ENCODE peak calls at places on chromosome 10, in nine cellular contexts. G is GM06990, W is psoas muscle, H is GM23338, Y is AG10803, S is right atrium auricular region, N is Panc1, O is dorsolateral prefrontal cortex, P is cardiac muscle cell. T is an unnamed sample.

GRCh38 chr10:35004651-35005050 is 85.5 kb downstream of the CUL2 start:
- DNase-seq in G (no peak), W (no peak), H (no peak), Y (peak), S (no peak), N (no peak), O (no peak), P (no peak), T (no peak)

GRCh38 chr10:70528726-70529362 is 50.3 kb downstream of the PALD1 start:
- DNase-seq in G (no peak), W (no peak), H (peak), Y (peak), S (no peak), N (no peak), O (no peak), P (peak), T (no peak)

GRCh38 chr10:6929157-6929830 is 349.2 kb upstream of the PRKCQ start:
- DNase-seq in G (no peak), W (no peak), H (no peak), Y (no peak), S (no peak), N (no peak), O (no peak), P (peak), T (no peak)

GRCh38 chr10:2137549-2138174 is 400.3 kb upstream of the ADARB2 start:
- DNase-seq in G (no peak), W (no peak), H (peak), Y (no peak), S (no peak), N (no peak), O (no peak), P (peak), T (no peak)

GRCh38 chr10:48677625-48678024 is 7.0 kb upstream of the WDFY4 start:
- DNase-seq in G (no peak), W (no peak), H (no peak), Y (no peak), S (no peak), N (no peak), O (no peak), P (no peak), T (no peak)

GRCh38 chr10:13707156-13707881 is 120.6 kb downstream of the PRPF18 start:
- DNase-seq in G (peak), W (peak), H (peak), Y (peak), S (peak), N (no peak), O (peak), P (peak), T (peak)

GRCh38 chr10:97519342-97519741 is 20.6 kb downstream of the UBTD1 start:
- DNase-seq in G (no peak), W (no peak), H (no peak), Y (no peak), S (no peak), N (no peak), O (no peak), P (no peak), T (no peak)

GRCh38 chr10:66747451-66747850 is 178.4 kb upstream of the LRRTM3 start:
- DNase-seq in G (no peak), W (no peak), H (no peak), Y (peak), S (no peak), N (no peak), O (no peak), P (no peak), T (no peak)

GRCh38 chr10:121608669-121609190 is 10.5 kb upstream of the FGFR2 start:
- DNase-seq in G (peak), W (peak), H (peak), Y (no peak), S (no peak), N (no peak), O (peak), P (peak), T (peak)

GRCh38 chr10:8323443-8324054 is 269.1 kb downstream of the GATA3 start:
- DNase-seq in G (no peak), W (no peak), H (no peak), Y (no peak), S (no peak), N (no peak), O (no peak), P (no peak), T (no peak)

GRCh38 chr10:50788951-50789904 is 49.5 kb downstream of the ASAH2B start:
- DNase-seq in G (no peak), W (no peak), H (peak), Y (peak), S (no peak), N (peak), O (no peak), P (peak), T (no peak)

GRCh38 chr10:15712903-15713302 is 6.8 kb downstream of the ITGA8 start:
- DNase-seq in G (no peak), W (no peak), H (no peak), Y (peak), S (no peak), N (no peak), O (no peak), P (no peak), T (no peak)

GRCh38 chr10:99403674-99404073 is 26.8 kb downstream of the GOT1 start:
- DNase-seq in G (no peak), W (no peak), H (no peak), Y (no peak), S (no peak), N (no peak), O (no peak), P (no peak), T (no peak)

GRCh38 chr10:62851449-62851848 is 35.3 kb upstream of the EGR2 start:
- DNase-seq in G (no peak), W (no peak), H (peak), Y (no peak), S (no peak), N (no peak), O (no peak), P (no peak), T (no peak)

GRCh38 chr10:34906021-34906965 is 91.2 kb upstream of the PARD3 start:
- DNase-seq in G (no peak), W (no peak), H (peak), Y (no peak), S (no peak), N (no peak), O (no peak), P (peak), T (peak)

GRCh38 chr10:24556746-24557742 is 166.6 kb downstream of the ARHGAP21 start:
- DNase-seq in G (peak), W (no peak), H (peak), Y (peak), S (peak), N (peak), O (no peak), P (peak), T (no peak)

GRCh38 chr10:76902949-76903348 is 734.7 kb downstream of the KCNMA1 start:
- DNase-seq in G (peak), W (no peak), H (peak), Y (no peak), S (peak), N (no peak), O (no peak), P (peak), T (peak)

GRCh38 chr10:34781709-34782108 is 33.4 kb downstream of the PARD3 start:
- DNase-seq in G (no peak), W (no peak), H (no peak), Y (no peak), S (no peak), N (no peak), O (no peak), P (no peak), T (no peak)

DNA sequence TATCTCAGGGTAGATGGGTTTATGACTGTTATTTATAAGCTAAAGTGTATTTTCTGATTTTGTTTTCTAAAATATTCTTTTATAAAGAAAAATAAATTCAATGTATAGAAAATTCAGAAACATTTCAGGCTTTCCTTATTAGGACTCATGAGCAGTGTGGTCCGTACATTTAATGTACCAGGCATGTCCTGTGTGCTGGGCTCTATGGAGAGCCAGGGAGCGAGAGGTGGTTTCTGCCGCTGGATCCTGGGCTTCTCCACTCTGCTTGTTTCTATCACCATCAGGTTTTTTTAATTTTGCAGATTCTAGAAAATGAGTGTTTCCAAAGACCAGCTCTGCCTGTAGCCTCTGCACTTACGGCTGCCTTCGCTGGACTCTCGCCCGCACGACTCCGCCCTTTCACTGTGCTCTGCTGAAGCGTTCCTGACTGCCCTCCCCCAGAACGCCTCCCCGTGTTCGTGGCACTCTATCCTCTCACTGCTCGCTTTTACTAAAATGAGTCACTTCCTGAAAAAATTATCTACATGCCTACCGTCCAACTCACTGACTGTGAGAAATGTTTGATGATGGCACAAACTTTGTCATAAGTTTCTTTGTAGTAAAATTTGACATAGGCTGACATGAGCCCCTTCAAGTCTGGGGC is 188.5 kb downstream of the ZMYND11 start:
- DNase-seq in G (peak), W (peak), H (no peak), Y (peak), S (peak), N (peak), O (peak), P (no peak), T (peak)
- TF ChIP-seq CTCF in G (no peak), W (no peak), H (no peak), Y (peak), S (no peak), N (no peak), O (no peak), P (peak), T (no peak)

GRCh38 chr10:71829171-71829570 is 21.9 kb downstream of the PSAP start:
- DNase-seq in G (no peak), W (no peak), H (no peak), Y (peak), S (peak), N (no peak), O (no peak), P (no peak), T (peak)

GRCh38 chr10:71827828-71828227 is 23.2 kb downstream of the PSAP start:
- DNase-seq in G (no peak), W (no peak), H (no peak), Y (no peak), S (no peak), N (no peak), O (no peak), P (no peak), T (no peak)

GRCh38 chr10:71831646-71832552 is 19.2 kb downstream of the PSAP start:
- DNase-seq in G (no peak), W (no peak), H (no peak), Y (peak), S (no peak), N (no peak), O (no peak), P (no peak), T (no peak)

GRCh38 chr10:71830726-71831125 is 20.3 kb downstream of the PSAP start:
- DNase-seq in G (no peak), W (no peak), H (no peak), Y (no peak), S (no peak), N (no peak), O (no peak), P (no peak), T (no peak)

GRCh38 chr10:71828702-71829101 is 22.3 kb downstream of the PSAP start:
- DNase-seq in G (no peak), W (no peak), H (no peak), Y (no peak), S (no peak), N (no peak), O (no peak), P (no peak), T (no peak)
- H3K4me3 ChIP-seq in G (no peak), W (no peak), H (no peak), Y (no peak), S (no peak), N (no peak), O (no peak), P (no peak), T (no peak)

GRCh38 chr10:114635797-114636550 is 22.1 kb downstream of the ABLIM1 start:
- DNase-seq in G (no peak), W (no peak), H (no peak), Y (no peak), S (no peak), N (no peak), O (no peak), P (no peak), T (no peak)
- TF ChIP-seq CTCF in G (no peak), W (no peak), H (no peak), Y (no peak), S (no peak), N (peak), O (no peak), P (no peak), T (no peak)

DNA sequence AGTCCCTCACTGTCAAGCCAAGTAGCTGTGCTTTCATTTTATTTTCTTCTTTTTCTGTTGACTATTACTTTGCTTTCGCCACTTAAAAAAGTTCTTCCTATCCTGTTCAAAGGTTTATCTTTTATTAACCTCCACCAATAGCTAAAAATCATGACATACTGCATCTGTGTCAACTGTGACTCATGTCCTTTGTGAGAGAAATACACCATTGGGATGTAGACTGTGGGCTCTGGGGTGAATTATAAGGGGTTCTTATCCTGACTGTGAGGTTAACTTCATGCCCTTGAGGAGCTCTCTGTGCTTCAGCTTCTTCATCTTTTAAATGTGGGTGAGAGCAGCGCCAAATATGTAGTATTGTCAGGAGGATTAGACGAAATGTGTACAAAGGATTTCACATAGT is 71.9 kb upstream of the ANKRD30A start:
- DNase-seq in G (no peak), W (no peak), H (no peak), Y (no peak), S (no peak), N (no peak), O (no peak), P (no peak), T (no peak)
- H3K4me3 ChIP-seq in G (no peak), W (no peak), H (no peak), Y (no peak), S (no peak), N (no peak), O (no peak), P (no peak), T (no peak)

DNA sequence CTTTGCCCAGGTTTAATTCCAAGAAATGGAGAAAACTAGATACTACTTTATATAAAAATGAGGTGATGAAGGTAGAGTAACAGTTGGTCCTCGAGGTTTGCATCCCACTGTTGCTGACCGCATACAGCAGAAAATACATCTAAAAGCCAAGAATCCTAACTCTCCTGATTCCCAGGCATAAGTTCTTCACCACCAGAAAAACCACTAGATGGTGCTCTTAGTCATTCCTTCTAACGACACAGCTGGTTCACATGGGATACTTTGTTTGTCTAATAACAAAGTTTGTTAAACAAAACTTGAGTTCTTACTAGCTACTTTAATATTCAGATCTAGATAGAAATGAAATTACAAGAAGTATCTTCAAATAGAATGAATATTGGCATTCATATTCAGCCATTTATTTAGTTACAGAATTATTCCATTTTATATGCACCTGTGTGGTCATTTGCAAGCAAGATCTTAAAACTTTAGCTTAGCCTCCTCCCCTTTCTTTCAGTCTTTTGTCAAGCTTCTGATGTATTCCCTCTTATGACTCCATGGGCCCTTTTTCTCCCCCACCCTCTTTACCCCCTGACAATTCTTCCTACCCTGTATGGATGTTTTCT is 54.1 kb upstream of the CYP26C1 start:
- DNase-seq in G (no peak), W (no peak), H (peak), Y (peak), S (no peak), N (no peak), O (no peak), P (peak), T (no peak)
- TF ChIP-seq CTCF in G (peak), W (peak), H (peak), Y (peak), S (peak), N (peak), O (peak), P (peak), T (no peak)

DNA sequence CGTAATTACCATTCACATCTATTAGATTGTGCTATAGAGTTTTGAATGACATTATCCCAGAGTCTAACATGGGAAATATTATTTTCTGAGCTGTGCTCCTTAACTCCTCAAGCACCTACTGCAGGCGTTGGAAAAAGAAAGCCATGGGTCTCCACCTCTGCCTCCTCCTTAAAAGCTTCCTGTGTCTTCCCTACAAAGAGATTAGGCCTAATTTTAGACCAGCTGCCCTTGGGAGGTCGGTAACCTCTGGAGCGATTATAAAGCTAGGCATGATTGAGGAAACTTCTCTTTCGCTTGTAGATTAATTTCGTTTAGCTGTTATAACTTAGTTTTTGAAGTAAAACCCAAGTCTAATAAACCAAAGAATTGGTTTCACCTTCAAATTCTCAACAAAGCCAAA is 75.2 kb downstream of the PLXDC2 start:
- DNase-seq in G (no peak), W (no peak), H (no peak), Y (no peak), S (no peak), N (no peak), O (no peak), P (peak), T (no peak)
- H3K4me3 ChIP-seq in G (no peak), W (no peak), H (no peak), Y (no peak), S (no peak), N (no peak), O (no peak), P (peak), T (no peak)

GRCh38 chr10:89369142-89370105 is 8.4 kb upstream of the IFIT1B start:
- DNase-seq in G (no peak), W (no peak), H (peak), Y (peak), S (no peak), N (no peak), O (no peak), P (no peak), T (no peak)
- TF ChIP-seq CTCF in G (peak), W (peak), H (peak), Y (peak), S (peak), N (peak), O (peak), P (peak), T (peak)

T was measured in lung.